ENCODE peak calls at places on chromosome 6, in eight cellular contexts. N, I, Q, L, E, S, R and K are unnamed samples.

GRCh38 chr6:125906158-125906998 is 50.2 kb upstream of the HINT3 start:
- DNase-seq in S (no peak), E (no peak), L (no peak), N (peak), R (no peak), Q (peak), I (peak), K (no peak)

GRCh38 chr6:158849899-158850806 is 31.0 kb upstream of the EZR start:
- DNase-seq in I (peak), E (no peak), N (no peak), Q (no peak), R (no peak), L (no peak), S (no peak), K (no peak)

GRCh38 chr6:16982827-16983226 is 119.0 kb upstream of the STMND1 start:
- DNase-seq in R (peak), L (no peak), E (no peak), I (no peak), S (no peak), Q (no peak), N (no peak), K (no peak)

GRCh38 chr6:82205793-82206425 is 41.6 kb downstream of the IBTK start:
- DNase-seq in S (no peak), I (no peak), Q (no peak), E (no peak), N (peak), L (no peak), R (no peak), K (no peak)

GRCh38 chr6:112835078-112835477 is 487.9 kb downstream of the RFPL4B start:
- DNase-seq in L (no peak), E (no peak), R (no peak), S (no peak), I (no peak), N (no peak), Q (no peak), K (no peak)

GRCh38 chr6:2917801-2918495 is 14.8 kb upstream of the SERPINB9 start:
- DNase-seq in S (peak), R (no peak), I (peak), E (no peak), L (no peak), Q (no peak), N (no peak), K (no peak)

GRCh38 chr6:117483645-117484016 is 1.2 kb downstream of the DCBLD1 start:
- DNase-seq in E (no peak), I (no peak), N (no peak), L (no peak), S (no peak), Q (peak), R (no peak), K (no peak)

GRCh38 chr6:37517411-37517812 is 17.7 kb upstream of the CCDC167 start:
- DNase-seq in I (no peak), S (no peak), R (no peak), N (no peak), L (no peak), E (no peak), Q (no peak), K (no peak)

GRCh38 chr6:36595168-36595818 is 1.1 kb downstream of the SRSF3 start:
- DNase-seq in E (no peak), N (peak), R (no peak), I (no peak), L (peak), Q (peak), S (no peak), K (no peak)

GRCh38 chr6:146827216-146827928 is 228.6 kb downstream of the ADGB start:
- DNase-seq in S (no peak), Q (no peak), E (no peak), I (no peak), R (no peak), N (no peak), L (no peak), K (no peak)

GRCh38 chr6:162615016-162615717 is 112.4 kb downstream of the PRKN start:
- DNase-seq in S (no peak), Q (no peak), I (no peak), R (no peak), N (no peak), E (no peak), L (no peak), K (no peak)

GRCh38 chr6:170102582-170103481 is 188.0 kb downstream of the DLL1 start:
- DNase-seq in R (no peak), E (no peak), S (no peak), N (no peak), Q (peak), L (peak), I (no peak), K (no peak)

GRCh38 chr6:138018297-138018696 is 88.9 kb downstream of the PERP start:
- DNase-seq in I (no peak), E (no peak), N (no peak), Q (no peak), R (no peak), L (no peak), S (peak), K (no peak)

GRCh38 chr6:162698440-162698839 is 29.1 kb downstream of the PRKN start:
- DNase-seq in I (no peak), S (no peak), L (no peak), Q (no peak), E (no peak), R (no peak), N (no peak), K (no peak)

GRCh38 chr6:38116248-38116647 is 296.7 kb downstream of the ZFAND3 start:
- DNase-seq in S (no peak), R (no peak), N (no peak), Q (no peak), I (no peak), L (no peak), E (no peak), K (no peak)

GRCh38 chr6:106508836-106509235 is 120.5 kb downstream of the RTN4IP1 start:
- DNase-seq in L (no peak), E (no peak), S (no peak), N (no peak), I (no peak), R (no peak), Q (no peak), K (no peak)

GRCh38 chr6:106511274-106512047 is 117.8 kb downstream of the RTN4IP1 start:
- DNase-seq in L (no peak), N (peak), E (no peak), R (no peak), S (no peak), Q (no peak), I (no peak), K (no peak)

GRCh38 chr6:106512048-106512957 is 117.0 kb downstream of the RTN4IP1 start:
- DNase-seq in R (no peak), Q (peak), N (peak), L (peak), S (no peak), E (peak), I (peak), K (no peak)

GRCh38 chr6:106510090-106510970 is 119.0 kb downstream of the RTN4IP1 start:
- DNase-seq in E (no peak), L (no peak), S (no peak), Q (peak), R (no peak), I (peak), N (peak), K (no peak)

DNA sequence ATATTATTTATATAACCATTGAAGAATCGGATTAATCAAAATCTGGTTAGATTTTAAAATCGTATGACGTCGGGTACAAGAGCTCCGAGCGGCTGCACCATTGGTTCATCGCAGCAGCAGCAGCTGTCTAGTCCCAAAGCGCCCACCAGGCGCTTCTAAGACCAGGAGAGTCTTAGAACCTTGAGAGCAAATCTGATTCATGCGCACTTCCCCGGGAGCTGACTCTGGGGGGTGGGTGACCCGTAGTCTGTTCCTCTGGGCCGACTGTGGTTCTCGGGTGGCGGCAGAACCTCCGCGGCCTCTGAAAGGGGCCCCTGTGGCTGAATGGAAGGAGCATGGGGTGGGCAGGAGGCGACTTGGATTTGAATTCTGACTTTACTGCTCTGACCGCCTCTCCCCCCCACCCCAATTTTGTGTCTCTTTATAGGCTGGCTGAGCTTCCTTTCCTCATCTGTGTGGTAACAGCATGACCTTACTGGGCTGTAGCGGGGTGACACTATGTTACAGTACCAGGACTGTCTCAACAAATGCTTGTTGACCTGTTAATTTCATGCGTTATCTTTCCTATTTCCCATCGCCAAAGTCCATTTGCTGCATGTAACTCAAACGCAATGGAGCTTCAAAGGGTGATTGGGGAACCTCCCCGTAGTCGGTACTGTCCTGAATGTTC is 119.7 kb downstream of the RTN4IP1 start:
- DNase-seq in E (no peak), N (peak), R (no peak), S (no peak), Q (no peak), L (no peak), I (no peak), K (no peak)
- H3K27ac ChIP-seq in E (no peak), N (no peak), R (no peak), S (no peak), Q (no peak), L (no peak), I (no peak), K (no peak)

GRCh38 chr6:91267246-91267645 is 680.4 kb upstream of the MAP3K7 start:
- DNase-seq in N (peak), Q (no peak), L (no peak), R (no peak), I (no peak), E (no peak), S (no peak), K (no peak)

GRCh38 chr6:91276315-91276714 is 689.4 kb upstream of the MAP3K7 start:
- DNase-seq in S (no peak), R (no peak), I (no peak), L (no peak), Q (no peak), E (no peak), N (peak), K (no peak)

GRCh38 chr6:91273729-91274128 is 686.9 kb upstream of the MAP3K7 start:
- DNase-seq in I (no peak), N (no peak), L (no peak), Q (peak), S (no peak), R (no peak), E (peak), K (no peak)

GRCh38 chr6:91268941-91269340 is 682.1 kb upstream of the MAP3K7 start:
- DNase-seq in R (no peak), Q (no peak), L (no peak), I (no peak), N (no peak), E (no peak), S (no peak), K (no peak)

GRCh38 chr6:91271807-91272206 is 684.9 kb upstream of the MAP3K7 start:
- DNase-seq in S (no peak), I (no peak), R (no peak), N (no peak), E (no peak), Q (no peak), L (no peak), K (no peak)
- H3K27ac ChIP-seq in S (no peak), I (no peak), R (no peak), N (no peak), E (no peak), Q (no peak), L (no peak), K (no peak)

GRCh38 chr6:46583081-46583480 is 69.5 kb downstream of the CYP39A1 start:
- DNase-seq in L (no peak), I (no peak), Q (no peak), S (no peak), N (no peak), E (no peak), R (no peak), K (no peak)

GRCh38 chr6:46583711-46584110 is 68.9 kb downstream of the CYP39A1 start:
- DNase-seq in R (no peak), Q (no peak), S (no peak), N (no peak), I (no peak), L (no peak), E (no peak), K (no peak)

GRCh38 chr6:46581459-46582177 is 71.0 kb downstream of the CYP39A1 start:
- DNase-seq in E (no peak), R (no peak), L (no peak), I (no peak), S (no peak), N (no peak), Q (no peak), K (no peak)

GRCh38 chr6:46586896-46587295 is 65.7 kb downstream of the CYP39A1 start:
- DNase-seq in N (no peak), E (no peak), Q (peak), S (no peak), L (no peak), R (no peak), I (no peak), K (no peak)

GRCh38 chr6:46584586-46584985 is 68.0 kb downstream of the CYP39A1 start:
- DNase-seq in N (no peak), S (no peak), R (no peak), Q (no peak), I (no peak), E (no peak), L (no peak), K (no peak)
- H3K27ac ChIP-seq in N (no peak), S (no peak), R (no peak), Q (no peak), I (no peak), E (no peak), L (peak), K (no peak)

DNA sequence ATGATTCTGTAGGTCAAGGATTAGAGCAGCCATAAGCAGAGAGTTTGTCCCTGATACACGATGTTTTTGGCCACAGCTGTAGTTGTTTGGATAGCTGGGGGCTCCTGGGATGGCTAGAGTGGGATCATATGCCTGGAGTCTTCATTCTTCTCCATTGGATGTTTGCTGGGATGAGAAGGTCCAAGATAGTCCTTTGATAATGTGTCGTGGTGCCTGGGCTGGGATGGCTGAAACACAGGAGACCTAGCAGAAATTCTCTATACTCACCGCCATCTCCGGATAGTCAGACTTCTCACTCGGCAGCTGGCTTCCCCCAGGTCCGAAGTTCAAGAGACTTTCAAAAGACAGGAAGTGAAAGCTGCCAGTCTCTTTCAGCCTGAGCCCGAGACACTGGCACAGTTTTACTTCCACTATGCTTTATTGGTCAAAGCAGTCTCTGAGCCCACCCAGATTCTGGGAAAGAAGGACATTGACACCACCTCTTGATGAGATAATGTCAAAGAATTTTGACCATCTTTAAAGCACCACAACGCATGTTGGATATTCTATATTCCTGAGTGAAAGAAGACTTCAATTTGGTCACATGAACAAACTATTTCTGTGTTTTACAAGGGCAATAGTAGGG is 16.0 kb downstream of the MARCKS start:
- DNase-seq in E (peak), L (peak), R (no peak), I (peak), Q (peak), S (no peak), N (no peak), K (peak)
- H3K27ac ChIP-seq in E (peak), L (peak), R (no peak), I (no peak), Q (no peak), S (no peak), N (no peak), K (no peak)

GRCh38 chr6:40342674-40343230 is 244.4 kb downstream of the LRFN2 start:
- DNase-seq in I (no peak), S (no peak), E (no peak), L (peak), R (no peak), Q (no peak), N (peak), K (peak)
- H3K27ac ChIP-seq in I (no peak), S (no peak), E (no peak), L (no peak), R (no peak), Q (no peak), N (no peak), K (no peak)

GRCh38 chr6:5751525-5752252 is 255.0 kb downstream of the NRN1 start:
- DNase-seq in I (no peak), L (no peak), N (no peak), E (no peak), S (no peak), Q (no peak), R (no peak), K (no peak)
- H3K27ac ChIP-seq in I (no peak), L (no peak), N (no peak), E (no peak), S (no peak), Q (no peak), R (no peak), K (no peak)

DNA sequence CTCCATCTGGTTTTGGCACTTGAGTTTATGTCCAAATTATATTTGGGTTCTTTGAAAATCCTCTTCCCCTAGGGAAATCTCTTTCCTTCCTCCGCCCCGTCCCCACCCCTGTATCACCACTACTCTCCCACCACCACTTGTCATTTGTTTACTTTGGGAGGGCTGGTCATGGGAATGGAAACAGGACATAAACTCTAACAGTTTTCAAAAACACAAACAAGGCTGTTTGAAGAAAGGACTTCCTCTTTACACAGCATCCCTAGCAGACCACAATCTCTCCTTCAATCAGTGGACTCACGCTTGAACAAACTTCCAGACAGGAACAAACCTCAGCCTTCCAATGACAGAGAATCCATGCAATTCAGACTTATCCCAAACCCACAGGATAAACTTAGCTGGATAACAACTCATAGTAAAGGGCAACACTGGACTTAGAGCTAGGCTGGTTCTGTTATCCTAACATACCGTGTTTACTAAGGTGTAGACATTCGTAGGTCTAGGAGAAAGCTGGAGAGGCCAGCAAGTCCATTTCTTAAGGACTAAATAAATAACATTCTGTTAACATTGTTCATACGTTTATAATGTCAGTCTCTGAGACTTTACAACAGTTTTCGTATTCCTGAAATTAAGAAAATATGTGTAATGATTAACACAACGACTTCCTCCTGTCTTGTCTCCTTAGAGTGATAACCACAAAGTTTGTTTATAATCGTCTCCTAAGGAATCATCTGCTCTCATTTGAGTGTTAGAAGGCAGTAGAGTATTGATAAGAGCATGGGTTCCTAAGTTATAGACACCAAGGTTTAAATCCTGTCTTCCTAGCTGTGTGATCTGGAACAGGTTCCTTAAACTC is 44.1 kb upstream of the CTAGE9 start:
- DNase-seq in L (no peak), N (no peak), S (no peak), E (no peak), I (no peak), Q (no peak), R (no peak), K (no peak)
- H3K27ac ChIP-seq in L (no peak), N (no peak), S (no peak), E (no peak), I (no peak), Q (no peak), R (no peak), K (no peak)

GRCh38 chr6:11235062-11235461 is 2.6 kb upstream of the NEDD9 start:
- DNase-seq in R (no peak), L (no peak), E (no peak), Q (no peak), N (no peak), S (no peak), I (no peak), K (no peak)

GRCh38 chr6:11231564-11232176 is 798 bp downstream of the NEDD9 start:
- DNase-seq in S (no peak), N (peak), I (no peak), Q (no peak), E (peak), L (no peak), R (no peak), K (no peak)

GRCh38 chr6:11233936-11234573 is 1.6 kb upstream of the NEDD9 start:
- DNase-seq in N (peak), L (no peak), E (no peak), S (no peak), I (no peak), R (no peak), Q (no peak), K (no peak)

GRCh38 chr6:11232177-11232967 is at the start of gene NEDD9:
- DNase-seq in L (peak), E (peak), R (peak), Q (peak), N (peak), S (peak), I (peak), K (peak)

DNA sequence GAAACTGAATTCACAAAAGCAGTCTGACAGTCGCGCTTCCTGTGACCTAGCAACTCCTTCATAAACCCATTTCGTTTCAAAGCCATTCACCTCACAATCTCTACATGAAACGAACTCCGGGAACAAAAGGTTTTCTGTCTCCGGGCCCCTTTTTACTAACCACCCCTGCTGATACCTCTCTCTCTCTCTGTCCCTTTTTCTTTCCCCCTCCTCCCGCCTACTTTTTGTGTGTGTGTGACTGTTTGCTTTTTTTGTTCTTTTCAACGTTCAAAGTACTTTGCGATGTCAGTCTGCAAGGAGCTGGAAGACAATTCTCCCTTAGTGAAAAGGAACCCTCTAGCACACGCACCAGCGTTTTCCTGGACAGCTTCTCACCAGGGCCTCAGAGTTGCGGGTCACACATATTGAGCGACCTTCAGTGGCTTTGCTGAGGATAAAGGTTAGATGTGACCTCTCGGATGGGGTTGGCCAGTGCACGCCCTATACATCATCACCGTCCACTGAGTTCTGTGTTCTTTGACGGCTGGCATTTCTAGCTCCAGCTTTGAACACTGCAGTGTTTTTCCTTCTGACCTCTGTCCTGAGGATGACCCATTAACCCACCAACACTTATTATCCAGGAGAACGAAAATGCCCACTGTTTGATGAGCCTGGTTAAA is 629 bp upstream of the NEDD9 start:
- DNase-seq in N (peak), R (no peak), L (peak), S (no peak), Q (peak), E (no peak), I (no peak), K (no peak)
- H3K27ac ChIP-seq in N (peak), R (peak), L (peak), S (peak), Q (peak), E (peak), I (peak), K (peak)